ENCODE peak calls at places on chromosomes 7 and 10, in six cellular contexts. W, B, H, I, N and F are unnamed samples.

GRCh38 chr7:33853361-33854062 is 51.8 kb upstream of the BMPER start:
- DNase-seq in W (no peak), B (no peak), H (no peak), I (no peak), N (no peak), F (no peak)

GRCh38 chr7:140044251-140044650 is 18.5 kb downstream of the PARP12 start:
- DNase-seq in W (no peak), B (no peak), H (peak), I (no peak), N (no peak), F (no peak)

GRCh38 chr7:464712-465461 is 54.8 kb downstream of the PDGFA start:
- DNase-seq in W (no peak), B (no peak), H (peak), I (no peak), N (peak), F (no peak)

GRCh38 chr10:57694956-57695605 is 572.6 kb downstream of the IPMK start:
- DNase-seq in W (no peak), B (no peak), H (no peak), I (no peak), N (no peak), F (no peak)

GRCh38 chr10:105187243-105187642 is 546.2 kb downstream of the SORCS3 start:
- DNase-seq in W (no peak), B (no peak), H (no peak), I (no peak), N (no peak), F (no peak)

GRCh38 chr7:99451936-99452335 is 13.2 kb downstream of the CPSF4 start:
- DNase-seq in W (no peak), B (no peak), H (no peak), I (no peak), N (no peak), F (no peak)

GRCh38 chr7:745431-745980 is 18.4 kb upstream of the PRKAR1B start:
- DNase-seq in W (no peak), B (no peak), H (no peak), I (no peak), N (no peak), F (no peak)

GRCh38 chr10:75430000-75430763 is 1.2 kb upstream of the LRMDA start:
- DNase-seq in W (no peak), B (no peak), H (no peak), I (peak), N (peak), F (no peak)

GRCh38 chr7:41437257-41438196 is 265.4 kb downstream of the INHBA start:
- DNase-seq in W (no peak), B (no peak), H (no peak), I (no peak), N (no peak), F (no peak)

DNA sequence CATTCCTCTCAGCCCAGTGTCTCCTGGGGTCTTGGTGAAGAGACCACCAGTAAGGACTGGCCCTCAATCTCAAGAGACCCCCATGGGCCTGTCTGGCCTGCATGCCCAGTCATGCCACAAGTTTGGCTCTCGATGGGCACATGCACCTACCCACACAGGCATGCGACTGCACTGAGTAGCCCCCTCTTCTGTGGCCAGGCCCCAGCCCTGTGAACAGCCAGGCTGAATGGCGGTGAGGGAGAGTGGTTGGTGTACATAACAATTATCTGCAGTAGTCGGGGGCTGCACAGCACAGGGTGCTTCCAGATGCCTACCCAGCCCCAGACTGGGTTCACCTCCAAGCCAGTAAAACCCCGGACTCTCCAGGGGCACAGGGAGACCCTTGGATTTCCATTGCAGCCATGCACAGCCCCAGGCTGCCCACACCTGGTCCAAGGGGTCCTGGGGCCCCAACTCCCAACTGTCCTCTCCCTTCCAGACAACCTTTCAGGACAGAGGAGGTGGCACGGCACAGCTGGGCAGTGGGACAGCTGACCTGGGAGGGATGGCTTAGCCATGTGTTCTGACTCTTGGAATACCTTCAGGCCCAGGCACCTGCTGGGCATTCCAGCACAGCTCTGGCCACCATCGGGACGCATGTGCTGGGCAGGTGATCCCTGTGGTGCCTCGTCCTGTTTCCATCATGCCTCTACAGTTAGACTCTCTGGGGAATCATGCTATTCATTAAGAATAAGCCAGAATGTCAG is 21.0 kb upstream of the CSGALNACT2 start:
- DNase-seq in W (no peak), B (no peak), H (no peak), I (no peak), N (no peak), F (no peak)
- TF ChIP-seq TAF1 in W (no peak), B (no peak), H (no peak), I (no peak), N (no peak), F (no peak)

DNA sequence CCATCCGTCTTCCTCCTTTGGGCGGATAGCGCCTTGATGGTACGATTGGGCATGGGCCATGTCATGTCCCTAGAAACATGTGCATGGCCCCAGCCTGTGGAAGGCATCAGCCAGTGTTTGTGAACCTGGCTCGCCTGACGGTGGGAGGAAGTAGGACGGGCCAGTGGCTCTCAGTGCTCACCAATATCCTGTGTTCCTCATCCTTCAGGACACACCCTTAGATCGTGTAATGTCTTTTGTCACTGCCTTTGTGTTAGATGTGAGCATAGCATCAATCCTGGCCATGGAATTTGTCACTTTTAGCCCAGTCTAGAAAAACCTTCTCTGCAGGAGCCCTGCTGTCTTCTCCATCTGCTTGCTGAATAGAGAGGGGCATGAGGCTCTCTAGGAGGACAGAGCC is 77.6 kb downstream of the PFKFB3 start:
- DNase-seq in W (no peak), B (no peak), H (no peak), I (no peak), N (no peak), F (no peak)
- TF ChIP-seq POLR2A in W (no peak), B (no peak), H (no peak), I (no peak), N (no peak), F (no peak)

DNA sequence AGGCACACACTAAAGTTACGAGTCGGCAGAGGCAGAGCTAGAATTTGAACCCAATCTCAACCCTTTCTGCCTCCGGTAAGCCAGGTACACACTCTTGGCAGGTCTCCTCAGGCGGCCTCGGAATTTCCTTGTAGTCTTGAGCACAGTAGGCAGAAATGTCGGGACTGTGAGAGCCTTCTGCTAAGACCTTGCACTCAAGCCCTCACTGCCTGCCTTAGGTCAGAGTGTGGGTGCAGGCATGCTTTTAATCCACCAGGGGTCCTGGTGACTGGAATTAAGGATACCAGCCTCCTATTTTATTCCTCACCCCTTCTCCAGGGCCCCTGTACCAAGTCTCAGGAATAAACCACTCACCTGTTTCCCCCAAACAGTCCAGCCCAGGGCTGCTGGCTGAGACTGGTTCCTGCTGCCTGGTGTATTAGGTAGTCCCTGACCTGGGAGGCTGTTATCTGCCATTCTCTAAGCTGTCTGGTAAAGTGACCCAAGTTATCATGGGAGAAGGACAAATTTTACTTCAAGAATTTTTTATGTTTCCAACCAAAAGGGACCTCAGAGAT is 855 bp downstream of the ATP6V1F start:
- DNase-seq in W (peak), B (no peak), H (peak), I (peak), N (peak), F (no peak)
- TF ChIP-seq TAF1 in W (no peak), B (no peak), H (no peak), I (no peak), N (no peak), F (no peak)

GRCh38 chr7:130965515-130965914 is 231.5 kb upstream of the KLF14 start:
- DNase-seq in W (no peak), B (no peak), H (no peak), I (no peak), N (no peak), F (no peak)
- TF ChIP-seq POLR2A in W (no peak), B (no peak), H (no peak), I (no peak), N (no peak), F (no peak)